ENCODE peak calls at places on chromosomes 1 and 21, in seven cellular contexts. I, T, H, O, L, S and P are unnamed samples.

GRCh38 chr21:45246535-45247320 is 41.0 kb downstream of the POFUT2 start:
- DNase-seq in I (no peak), T (no peak), H (no peak), O (no peak), L (no peak), S (no peak), P (no peak)

GRCh38 chr1:162165528-162165927 is 96.0 kb downstream of the NOS1AP start:
- DNase-seq in I (no peak), T (no peak), H (no peak), O (no peak), L (no peak), S (no peak), P (no peak)

GRCh38 chr1:234978397-234979291 is 150.0 kb downstream of the TOMM20 start:
- DNase-seq in I (peak; percentile 52), T (no peak), H (peak; percentile 97), O (no peak), L (peak; percentile 89), S (peak; percentile 79), P (no peak)

GRCh38 chr1:244163131-244163530 is 112.0 kb downstream of the ZBTB18 start:
- DNase-seq in I (no peak), T (no peak), H (no peak), O (no peak), L (peak; percentile 16), S (no peak), P (no peak)

GRCh38 chr1:20720631-20721051 is 2.8 kb upstream of the KIF17 start:
- DNase-seq in I (no peak), T (no peak), H (no peak), O (peak; percentile 24), L (no peak), S (no peak), P (no peak)

GRCh38 chr21:32844653-32845443 is 73.3 kb upstream of the PAXBP1 start:
- DNase-seq in I (peak; percentile 60), T (no peak), H (peak; percentile 57), O (no peak), L (peak; percentile 62), S (peak; percentile 7), P (no peak)

GRCh38 chr1:223815020-223815853 is 30.5 kb downstream of the TP53BP2 start:
- DNase-seq in I (no peak), T (no peak), H (no peak), O (no peak), L (no peak), S (no peak), P (no peak)

GRCh38 chr1:172820759-172821158 is 161.9 kb downstream of the FASLG start:
- DNase-seq in I (no peak), T (no peak), H (no peak), O (no peak), L (no peak), S (no peak), P (no peak)

GRCh38 chr1:3822421-3822820 is 26.1 kb upstream of the LRRC47 start:
- DNase-seq in I (no peak), T (peak; percentile 31), H (no peak), O (no peak), L (no peak), S (no peak), P (no peak)

GRCh38 chr1:222697858-222698257 is 14.4 kb downstream of the AIDA start:
- DNase-seq in I (no peak), T (no peak), H (no peak), O (no peak), L (peak; percentile 47), S (no peak), P (no peak)

GRCh38 chr21:36747114-36747814 is 48.3 kb downstream of the SIM2 start:
- DNase-seq in I (no peak), T (no peak), H (peak; percentile 24), O (peak; percentile 61), L (no peak), S (no peak), P (no peak)

GRCh38 chr1:152112101-152112884 is 3.0 kb downstream of the TCHH start:
- DNase-seq in I (peak; percentile 31), T (peak; percentile 35), H (peak; percentile 29), O (peak; percentile 72), L (peak; percentile 26), S (no peak), P (no peak)

GRCh38 chr21:36964832-36965719 is 1.4 kb downstream of the HLCS start:
- DNase-seq in I (no peak), T (no peak), H (no peak), O (no peak), L (no peak), S (no peak), P (no peak)

GRCh38 chr21:39788383-39788782 is 43.4 kb downstream of the IGSF5 start:
- DNase-seq in I (peak; percentile 71), T (peak; percentile 95), H (peak; percentile 54), O (peak; percentile 92), L (peak; percentile 92), S (no peak), P (peak; percentile 71)

GRCh38 chr1:228459091-228459993 is 27.8 kb upstream of the RNF187 start:
- DNase-seq in I (peak; percentile 74), T (peak; percentile 81), H (peak; percentile 40), O (peak; percentile 91), L (peak; percentile 60), S (peak; percentile 49), P (no peak)

GRCh38 chr1:175154595-175155472 is 37.7 kb downstream of the KIAA0040 start:
- DNase-seq in I (peak; percentile 51), T (peak; percentile 80), H (peak; percentile 74), O (peak; percentile 94), L (peak; percentile 14), S (peak; percentile 52), P (no peak)

GRCh38 chr1:186884266-186884665 is 55.5 kb downstream of the PLA2G4A start:
- DNase-seq in I (no peak), T (no peak), H (no peak), O (no peak), L (peak; percentile 47), S (no peak), P (no peak)

DNA sequence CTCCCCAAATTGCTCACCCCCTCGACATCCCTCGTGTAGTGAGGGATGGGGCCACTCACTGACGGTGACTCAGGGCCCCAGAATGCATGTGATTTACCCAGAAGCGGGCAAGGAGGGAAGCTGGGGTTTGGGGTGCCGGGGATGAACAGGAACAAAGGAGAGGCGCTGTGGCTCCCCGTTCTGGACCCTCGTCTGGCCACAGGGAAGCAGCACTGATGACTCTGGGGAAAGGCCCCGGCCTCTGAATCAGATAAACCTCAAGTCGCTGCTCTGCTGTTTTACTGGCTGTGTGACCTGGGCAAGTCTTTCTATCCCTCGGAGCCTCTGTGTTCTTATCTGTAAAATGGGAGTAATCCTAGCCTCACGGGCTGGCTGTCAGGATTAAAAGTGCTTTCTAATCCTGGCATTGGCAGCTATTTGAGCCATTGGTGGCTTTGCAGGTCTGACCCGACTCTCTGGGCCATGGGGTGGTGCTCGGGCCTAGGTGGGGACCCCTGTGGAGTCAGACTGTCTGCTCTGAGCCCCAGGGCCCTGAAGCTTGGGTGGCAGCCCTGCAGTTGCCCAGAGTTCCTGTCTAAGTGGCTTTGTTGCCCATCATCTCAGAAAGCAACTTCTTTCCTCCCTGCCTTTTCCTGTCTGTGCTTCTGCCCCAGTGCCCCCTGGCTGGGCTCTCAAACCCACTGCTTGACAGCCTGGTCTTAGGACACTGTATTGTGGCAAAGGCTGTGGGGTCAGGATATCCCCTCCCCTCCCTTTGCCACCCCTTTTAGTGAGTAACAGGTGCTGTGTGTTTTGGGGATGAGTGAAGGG is 5.5 kb downstream of the TNFRSF1B start:
- DNase-seq in I (no peak), T (no peak), H (no peak), O (no peak), L (no peak), S (no peak), P (no peak)
- H3K27ac ChIP-seq in I (no peak overlapping the region), T (peak overlapping the region; percentile 76), H (peak overlapping the region; percentile 69), O (no peak overlapping the region), L (no peak overlapping the region), S (no peak overlapping the region), P (no peak overlapping the region)

DNA sequence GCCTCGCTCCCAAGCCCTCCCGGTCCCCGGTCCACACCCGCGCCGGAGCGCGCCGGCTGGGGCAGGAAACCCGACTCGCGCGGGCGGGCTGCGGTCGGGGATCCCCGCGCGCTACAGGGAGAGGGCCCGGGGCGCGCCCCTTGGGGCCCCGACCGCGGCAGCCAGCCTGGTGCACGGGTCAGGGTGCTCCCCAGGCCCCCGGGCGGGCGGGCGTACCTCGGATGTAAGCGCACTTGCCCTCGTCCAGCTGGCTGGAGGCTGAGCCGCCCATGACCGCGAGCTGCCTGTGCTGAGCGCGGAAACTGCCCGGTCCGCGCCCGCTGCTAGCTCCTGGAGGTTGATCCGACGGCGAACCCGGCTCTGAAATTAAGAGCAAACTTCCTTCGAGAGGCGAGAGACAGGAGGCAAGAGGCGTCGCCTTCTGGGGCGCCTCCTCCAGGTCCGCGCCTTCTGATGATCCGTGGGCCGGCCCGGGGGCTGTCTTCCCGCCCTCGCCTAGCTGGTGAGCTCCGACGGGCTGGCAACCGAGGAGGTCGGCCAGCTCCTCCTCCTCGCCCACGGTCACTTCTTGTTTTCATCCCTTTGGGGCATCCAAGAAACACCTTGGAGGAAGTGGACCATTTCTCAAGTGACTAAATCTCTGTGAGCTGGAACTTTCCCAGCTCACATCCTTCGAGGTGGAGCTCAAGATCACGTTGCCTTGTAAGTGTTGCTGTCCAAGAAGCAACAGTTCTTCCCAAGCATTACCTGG is at the start of gene NIBAN1:
- DNase-seq in I (peak; percentile 56), T (peak; percentile 87), H (peak; percentile 62), O (peak; percentile 88), L (peak; percentile 9), S (peak; percentile 78), P (no peak)
- H3K27ac ChIP-seq in I (peak within 1 kb of the TSS; percentile 23), T (peak within 1 kb of the TSS; percentile 36), H (peak within 1 kb of the TSS; percentile 5), O (no peak within 1 kb of the TSS), L (peak within 1 kb of the TSS; percentile 6), S (peak within 1 kb of the TSS; percentile 77), P (no peak within 1 kb of the TSS)

GRCh38 chr1:7663451-7664146 is 107.5 kb upstream of the VAMP3 start:
- DNase-seq in I (no peak), T (no peak), H (no peak), O (no peak), L (no peak), S (no peak), P (no peak)
- H3K27ac ChIP-seq in I (no peak overlapping the region), T (no peak overlapping the region), H (no peak overlapping the region), O (no peak overlapping the region), L (no peak overlapping the region), S (no peak overlapping the region), P (no peak overlapping the region)

DNA sequence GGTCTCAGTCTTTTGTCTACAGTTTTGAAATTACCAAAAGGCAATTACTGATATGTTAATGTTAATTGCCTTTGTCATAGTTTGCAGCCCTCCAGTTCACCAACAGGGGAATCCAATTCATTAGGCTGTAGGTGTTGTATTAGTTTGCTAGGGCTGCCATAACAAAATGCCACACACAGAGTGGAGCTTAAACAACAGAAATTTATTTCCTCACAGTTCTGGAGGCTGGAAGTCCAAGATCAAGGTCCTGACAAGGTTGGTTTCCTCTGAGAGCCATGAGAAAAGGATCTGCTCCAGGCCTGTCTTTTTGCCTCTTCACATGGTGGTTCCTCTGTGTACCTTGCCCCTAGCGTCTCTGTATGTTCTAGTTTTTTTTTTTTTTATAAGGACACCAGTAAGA is 1.3 kb downstream of the RTCA start:
- DNase-seq in I (no peak), T (no peak), H (peak; percentile 21), O (no peak), L (no peak), S (no peak), P (no peak)
- H3K27ac ChIP-seq in I (no peak overlapping the region), T (no peak overlapping the region), H (peak overlapping the region; percentile 38), O (no peak overlapping the region), L (no peak overlapping the region), S (peak overlapping the region; percentile 96), P (no peak overlapping the region)